ENCODE peak calls at places on chromosomes 11 and 22, in nine cellular contexts. I, Q, J, O, B, R, G, P and K are unnamed samples.

GRCh38 chr22:19723990-19724827 is 870 bp downstream of the GP1BB start:
- DNase-seq in I (peak), Q (no peak), J (no peak), O (no peak), B (no peak), R (peak), G (peak), P (peak), K (no peak)

GRCh38 chr11:17633279-17633986 is 85.9 kb upstream of the MYOD1 start:
- DNase-seq in I (no peak), Q (no peak), J (no peak), O (no peak), B (no peak), R (no peak), G (no peak), P (no peak), K (no peak)

GRCh38 chr22:22395230-22395629 is 113.3 kb downstream of the ZNF280B start:
- DNase-seq in I (no peak), Q (no peak), J (no peak), O (no peak), B (no peak), R (no peak), G (no peak), P (no peak), K (no peak)

GRCh38 chr11:64759131-64759721 is 548 bp downstream of the PYGM start:
- DNase-seq in I (no peak), Q (no peak), J (no peak), O (peak), B (no peak), R (no peak), G (peak), P (no peak), K (no peak)

GRCh38 chr22:20015971-20016733 is 471 bp downstream of the ARVCF start:
- DNase-seq in I (peak), Q (no peak), J (peak), O (peak), B (no peak), R (peak), G (no peak), P (peak), K (no peak)

GRCh38 chr11:43943931-43944751 is 1.7 kb downstream of the C11orf96 start:
- DNase-seq in I (no peak), Q (peak), J (peak), O (peak), B (no peak), R (peak), G (no peak), P (no peak), K (no peak)

GRCh38 chr11:58577441-58578135 is 1.3 kb upstream of the ZFP91 start:
- DNase-seq in I (no peak), Q (peak), J (no peak), O (peak), B (peak), R (peak), G (peak), P (peak), K (peak)

GRCh38 chr22:39947488-39948216 is 12.5 kb upstream of the TMA7B start:
- DNase-seq in I (no peak), Q (no peak), J (no peak), O (no peak), B (no peak), R (no peak), G (no peak), P (no peak), K (no peak)

GRCh38 chr11:22685111-22685510 is 18.7 kb downstream of the GAS2 start:
- DNase-seq in I (no peak), Q (no peak), J (no peak), O (no peak), B (no peak), R (peak), G (no peak), P (no peak), K (no peak)

GRCh38 chr11:33266418-33267215 is 9.4 kb downstream of the HIPK3 start:
- DNase-seq in I (peak), Q (peak), J (no peak), O (no peak), B (no peak), R (no peak), G (no peak), P (peak), K (peak)

GRCh38 chr22:47292546-47293320 is 530.3 kb downstream of the TBC1D22A start:
- DNase-seq in I (no peak), Q (no peak), J (peak), O (no peak), B (peak), R (no peak), G (no peak), P (no peak), K (no peak)

GRCh38 chr11:35463211-35463810 is 44.0 kb upstream of the SLC1A2 start:
- DNase-seq in I (no peak), Q (no peak), J (no peak), O (no peak), B (no peak), R (no peak), G (no peak), P (no peak), K (no peak)

GRCh38 chr11:87719311-87720073 is 455.8 kb downstream of the RAB38 start:
- DNase-seq in I (no peak), Q (no peak), J (no peak), O (no peak), B (no peak), R (peak), G (no peak), P (no peak), K (no peak)

GRCh38 chr11:87726511-87726910 is 448.7 kb downstream of the RAB38 start:
- DNase-seq in I (no peak), Q (no peak), J (no peak), O (no peak), B (no peak), R (peak), G (no peak), P (no peak), K (peak)

GRCh38 chr11:87724358-87724757 is 450.9 kb downstream of the RAB38 start:
- DNase-seq in I (no peak), Q (no peak), J (no peak), O (no peak), B (no peak), R (no peak), G (no peak), P (no peak), K (no peak)

DNA sequence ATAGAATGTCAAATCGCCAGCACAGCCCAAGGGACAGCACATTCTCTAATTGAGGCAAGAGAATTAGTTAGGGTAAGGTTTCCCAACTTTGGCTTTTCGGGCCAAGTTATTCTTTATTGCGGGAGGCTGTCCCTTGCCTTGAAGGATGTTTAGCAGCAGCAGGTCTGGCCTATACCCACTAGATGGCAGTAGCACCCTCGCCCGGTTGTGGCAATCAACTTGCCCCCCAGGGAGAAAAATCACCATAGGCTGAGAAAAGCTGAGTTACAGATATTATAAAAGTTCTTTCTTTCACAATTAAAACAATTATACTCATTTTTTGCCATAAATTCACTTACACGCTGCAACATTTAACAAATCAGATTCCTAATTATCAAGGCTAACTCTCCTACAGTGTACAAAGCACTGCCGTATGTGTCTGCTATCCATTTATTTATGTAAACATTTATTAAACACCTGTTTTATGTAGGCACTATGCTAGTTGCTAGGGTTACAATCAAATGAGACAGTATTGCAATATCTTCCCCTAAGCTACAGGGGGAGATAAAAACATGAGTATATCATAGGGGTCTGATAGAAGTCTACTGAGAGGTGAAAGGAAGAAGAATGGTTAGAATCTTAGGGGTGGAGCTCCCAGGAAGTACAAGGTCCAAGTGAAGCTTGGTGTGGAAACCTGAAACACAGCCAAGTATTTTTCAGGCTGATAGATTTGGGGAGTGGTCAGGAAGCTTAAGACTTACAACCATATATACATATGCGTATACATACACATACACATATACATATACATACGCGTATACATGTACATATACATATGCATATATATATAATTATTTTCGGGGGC is 452.3 kb downstream of the RAB38 start:
- DNase-seq in I (peak), Q (peak), J (no peak), O (no peak), B (no peak), R (peak), G (peak), P (peak), K (no peak)
- TF ChIP-seq CTCF in I (peak), Q (peak), J (no peak), O (peak), B (peak), R (peak), G (peak), P (peak), K (peak)

GRCh38 chr11:8262552-8263108 is 1.0 kb downstream of the LMO1 start:
- DNase-seq in I (no peak), Q (peak), J (peak), O (peak), B (peak), R (peak), G (peak), P (peak), K (no peak)
- TF ChIP-seq CTCF in I (no peak), Q (no peak), J (no peak), O (no peak), B (no peak), R (no peak), G (no peak), P (no peak), K (no peak)

DNA sequence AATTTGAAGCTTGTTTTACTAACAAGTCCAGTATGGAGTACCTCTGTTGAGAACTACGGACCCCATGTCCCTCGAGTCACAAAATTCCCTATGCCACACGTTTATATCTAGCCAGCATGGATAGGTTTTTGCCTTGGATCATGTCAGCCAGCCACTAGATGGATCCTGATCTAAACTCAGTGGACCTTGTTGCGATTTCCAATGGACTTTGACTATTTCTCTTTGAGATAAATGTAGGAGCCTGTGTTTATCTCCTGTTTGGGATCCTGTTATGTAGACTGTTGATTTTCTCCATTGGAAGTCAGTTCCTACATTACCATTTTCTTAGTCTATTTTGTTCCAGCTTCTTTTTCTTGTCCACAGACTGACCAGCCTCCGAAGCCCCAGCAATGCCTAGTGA is 127.1 kb upstream of the BMAL1 start:
- DNase-seq in I (no peak), Q (no peak), J (no peak), O (no peak), B (no peak), R (no peak), G (no peak), P (no peak), K (no peak)
- TF ChIP-seq CTCF in I (no peak), Q (no peak), J (no peak), O (no peak), B (no peak), R (no peak), G (no peak), P (no peak), K (no peak)

DNA sequence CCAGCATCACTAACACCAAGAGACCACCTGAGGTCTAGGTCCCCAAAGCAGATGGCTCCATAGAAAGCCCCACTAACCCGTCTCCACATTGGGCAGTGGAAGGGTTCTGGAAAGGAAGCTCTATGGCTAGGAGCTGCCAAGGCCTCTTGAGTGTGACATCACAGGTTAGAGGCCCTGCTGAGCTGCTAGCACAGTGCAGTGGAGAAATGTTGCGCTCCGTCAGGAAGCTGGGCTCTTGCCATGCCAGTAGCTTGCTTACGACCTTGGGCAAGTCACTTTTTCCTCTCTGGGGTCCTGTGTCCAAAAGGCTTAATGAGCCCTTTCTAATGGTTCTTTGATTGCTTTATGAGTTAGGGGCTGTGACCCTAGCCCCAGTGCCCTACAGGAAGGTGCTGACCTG is 10.6 kb downstream of the PIK3IP1 start:
- DNase-seq in I (no peak), Q (peak), J (no peak), O (peak), B (no peak), R (no peak), G (no peak), P (no peak), K (no peak)
- TF ChIP-seq CTCF in I (no peak), Q (no peak), J (no peak), O (no peak), B (no peak), R (no peak), G (no peak), P (no peak), K (no peak)

DNA sequence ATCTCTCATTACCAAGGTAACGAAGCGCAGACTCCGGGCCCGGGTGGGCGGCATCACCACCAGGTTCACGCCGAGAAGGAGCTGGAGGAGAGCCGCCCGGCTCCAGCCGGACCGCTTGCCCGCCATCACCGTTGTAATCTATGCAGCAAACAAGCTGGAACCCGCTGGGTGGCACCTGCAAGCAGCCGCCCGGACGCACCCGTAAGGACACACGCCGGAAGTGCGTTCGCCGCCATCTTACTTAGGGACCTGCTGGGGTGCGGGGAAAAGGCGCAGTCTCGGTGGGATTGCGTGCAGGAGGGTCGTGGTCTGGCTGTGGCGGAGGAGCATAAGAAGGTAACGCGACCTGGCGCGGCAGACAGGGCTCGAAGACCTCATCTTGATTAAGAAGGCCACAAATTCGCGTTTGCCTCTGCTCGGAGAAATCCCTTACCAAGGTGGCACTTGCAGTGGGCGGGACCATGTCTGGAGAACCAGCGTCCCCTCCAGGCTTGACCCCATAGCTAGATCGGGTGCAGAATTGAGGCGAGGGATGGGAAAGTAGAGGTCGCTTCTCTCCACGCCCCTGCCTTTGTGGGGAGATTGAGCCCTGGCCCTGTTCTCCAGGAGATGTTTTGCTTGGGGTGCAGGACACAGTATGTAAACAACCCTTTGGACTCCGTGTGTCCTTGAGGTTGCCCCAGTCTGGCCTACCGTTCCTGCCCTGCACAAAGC is at the start of gene ACP2:
- DNase-seq in I (peak), Q (peak), J (peak), O (peak), B (peak), R (peak), G (peak), P (peak), K (peak)
- TF ChIP-seq CTCF in I (peak), Q (peak), J (peak), O (no peak), B (no peak), R (peak), G (peak), P (no peak), K (peak)